ENCODE peak calls at places on chromosomes 11 and 22, in six cellular contexts. Q, R, Y, J, V and E are unnamed samples.

GRCh38 chr11:65396769-65397745 is 10.6 kb downstream of the FRMD8 start:
- DNase-seq in R (no peak), J (no peak), Q (no peak), Y (no peak), V (no peak), E (no peak)

GRCh38 chr11:27444801-27445215 is 27.8 kb downstream of the LGR4 start:
- DNase-seq in Y (no peak), Q (no peak), J (no peak), V (no peak), R (no peak), E (no peak)

GRCh38 chr11:103406357-103406756 is 297.1 kb downstream of the DYNC2H1 start:
- DNase-seq in R (no peak), J (no peak), V (no peak), Y (no peak), Q (no peak), E (no peak)

GRCh38 chr11:34654491-34655334 is 33.8 kb downstream of the EHF start:
- DNase-seq in V (peak), Q (peak), R (no peak), Y (peak), J (peak), E (peak)

GRCh38 chr11:61472282-61472681 is 36.3 kb upstream of the LRRC10B start:
- DNase-seq in V (no peak), R (no peak), J (peak), Q (no peak), Y (no peak), E (no peak)

GRCh38 chr11:18011633-18012313 is 1.1 kb downstream of the SERGEF start:
- DNase-seq in R (no peak), V (no peak), J (no peak), Q (no peak), Y (no peak), E (no peak)

GRCh38 chr22:26285632-26286031 is 116.4 kb downstream of the SEZ6L start:
- DNase-seq in Q (no peak), R (no peak), J (no peak), V (no peak), Y (no peak), E (no peak)

GRCh38 chr11:64687641-64688533 is 35.1 kb downstream of the NRXN2 start:
- DNase-seq in Q (no peak), Y (no peak), V (no peak), J (no peak), R (peak), E (no peak)

GRCh38 chr11:133916790-133917440 is 39.9 kb downstream of the IGSF9B start:
- DNase-seq in Q (no peak), V (no peak), Y (no peak), J (no peak), R (no peak), E (no peak)

GRCh38 chr22:48702573-48703264 is 1125.0 kb downstream of the BRD1 start:
- DNase-seq in Q (no peak), V (no peak), Y (no peak), J (no peak), R (peak), E (peak)

GRCh38 chr22:32409977-32410376 is 2.1 kb downstream of the RTCB start:
- DNase-seq in J (no peak), V (no peak), Y (no peak), R (no peak), Q (no peak), E (no peak)

GRCh38 chr22:37904572-37905533 is 1.2 kb upstream of the MICALL1 start:
- DNase-seq in Q (peak), R (no peak), V (peak), Y (peak), J (no peak), E (no peak)

GRCh38 chr11:120546312-120547205 is 35.0 kb downstream of the GRIK4 start:
- DNase-seq in Q (peak), R (no peak), J (peak), V (peak), Y (peak), E (no peak)

GRCh38 chr11:134275188-134275533 is 1.0 kb upstream of the GLB1L3 start:
- DNase-seq in Y (no peak), J (no peak), R (no peak), V (no peak), Q (no peak), E (no peak)

GRCh38 chr22:40041738-40042137 is 47.0 kb downstream of the FAM83F start:
- DNase-seq in Q (no peak), R (no peak), V (no peak), Y (no peak), J (no peak), E (no peak)

GRCh38 chr11:78350101-78350645 is 67.4 kb downstream of the GAB2 start:
- DNase-seq in R (no peak), Y (no peak), V (no peak), Q (peak), J (no peak), E (no peak)

GRCh38 chr11:76626266-76626665 is 44.3 kb downstream of the LRRC32 start:
- DNase-seq in J (no peak), Q (no peak), Y (no peak), R (no peak), V (no peak), E (no peak)

GRCh38 chr11:114282488-114282887 is 13.7 kb upstream of the NNMT start:
- DNase-seq in J (no peak), V (no peak), R (no peak), Y (no peak), Q (no peak), E (no peak)

GRCh38 chr22:48919851-48920589 is 907.7 kb downstream of the BRD1 start:
- DNase-seq in R (no peak), V (no peak), Y (no peak), J (no peak), Q (no peak), E (no peak)

GRCh38 chr22:20267441-20268288 is 453 bp downstream of the RTN4R start:
- DNase-seq in R (no peak), V (no peak), J (no peak), Q (peak), Y (no peak), E (no peak)

GRCh38 chr11:74936976-74937375 is 11.9 kb downstream of the XRRA1 start:
- DNase-seq in J (no peak), V (no peak), R (no peak), Q (no peak), Y (no peak), E (no peak)

GRCh38 chr11:36258730-36259360 is 30.4 kb downstream of the COMMD9 start:
- DNase-seq in Y (peak), V (peak), R (no peak), Q (peak), J (no peak), E (no peak)

GRCh38 chr22:45600791-45601730 is 70.6 kb upstream of the ATXN10 start:
- DNase-seq in J (no peak), Q (no peak), Y (no peak), V (no peak), R (no peak), E (no peak)

GRCh38 chr22:38017272-38017920 is 33.0 kb upstream of the SOX10 start:
- DNase-seq in V (no peak), R (peak), Y (no peak), Q (no peak), J (no peak), E (peak)

GRCh38 chr22:26172389-26172990 is 3.2 kb downstream of the SEZ6L start:
- DNase-seq in R (no peak), Y (peak), J (no peak), Q (peak), V (peak), E (no peak)

GRCh38 chr11:8382436-8383053 is 118.9 kb upstream of the LMO1 start:
- DNase-seq in Q (no peak), R (no peak), Y (no peak), J (peak), V (no peak), E (peak)

GRCh38 chr11:116225236-116225635 is 547.6 kb downstream of the BUD13 start:
- DNase-seq in R (no peak), J (no peak), V (no peak), Y (no peak), Q (no peak), E (no peak)

GRCh38 chr11:131668867-131669780 is 298.7 kb downstream of the NTM start:
- DNase-seq in J (no peak), V (peak), Y (peak), R (peak), Q (peak), E (no peak)

GRCh38 chr11:42521994-42522393 is 789.8 kb upstream of the API5 start:
- DNase-seq in J (no peak), V (peak), Y (no peak), R (no peak), Q (no peak), E (no peak)

GRCh38 chr22:44648085-44648820 is 53.8 kb upstream of the PRR5 start:
- DNase-seq in J (no peak), R (no peak), Y (no peak), Q (no peak), V (no peak), E (no peak)

GRCh38 chr11:105274631-105275030 is 135.1 kb upstream of the CARD18 start:
- DNase-seq in J (no peak), Q (no peak), Y (no peak), R (no peak), V (no peak), E (no peak)

GRCh38 chr22:46351131-46351735 is 15.7 kb downstream of the TRMU start:
- DNase-seq in V (no peak), J (no peak), Q (no peak), Y (no peak), R (no peak), E (no peak)

GRCh38 chr11:62461740-62462522 is 43.1 kb downstream of the SCGB1A1 start:
- DNase-seq in Y (no peak), Q (no peak), J (no peak), R (no peak), V (peak), E (no peak)

GRCh38 chr22:36369922-36370781 is 17.6 kb downstream of the MYH9 start:
- DNase-seq in R (no peak), V (peak), J (no peak), Q (no peak), Y (no peak), E (peak)